ENCODE peak calls at places on chromosomes 2 and 18, in four cellular contexts. E, M, Q and A are unnamed samples.

GRCh38 chr18:8366070-8366469 is 243.2 kb upstream of the RAB12 start:
- ATAC-seq in M (no peak), Q (no peak), E (no peak), A (no peak)

GRCh38 chr2:47083886-47084682 is 71.0 kb downstream of the STPG4 start:
- ATAC-seq in Q (no peak), M (peak), E (no peak), A (peak)

GRCh38 chr2:200968162-200968561 is 4.7 kb upstream of the ORC2 start:
- ATAC-seq in Q (no peak), E (no peak), M (no peak), A (no peak)

GRCh38 chr2:128169497-128169896 is 78.5 kb downstream of the UGGT1 start:
- ATAC-seq in Q (peak), E (no peak), M (no peak), A (no peak)

GRCh38 chr2:200373196-200373595 is 66.7 kb downstream of the SPATS2L start:
- ATAC-seq in E (no peak), Q (no peak), M (no peak), A (no peak)

GRCh38 chr18:47484068-47484467 is 232.6 kb upstream of the SKOR2 start:
- ATAC-seq in E (no peak), M (no peak), Q (no peak), A (no peak)

GRCh38 chr2:67604360-67604759 is 207.2 kb downstream of the ETAA1 start:
- ATAC-seq in M (no peak), Q (no peak), E (no peak), A (no peak)

GRCh38 chr2:189485146-189485545 is 43.9 kb downstream of the WDR75 start:
- ATAC-seq in M (no peak), E (no peak), Q (no peak), A (no peak)

GRCh38 chr2:109247812-109248211 is 118.8 kb downstream of the SH3RF3 start:
- ATAC-seq in E (no peak), M (peak), Q (no peak), A (no peak)

GRCh38 chr2:61045999-61046398 is 19.7 kb upstream of the SANBR start:
- ATAC-seq in E (no peak), Q (no peak), M (no peak), A (peak)

GRCh38 chr2:60972889-60973656 is 44.4 kb upstream of the PEX13 start:
- ATAC-seq in E (no peak), M (peak), Q (peak), A (no peak)

GRCh38 chr2:53445376-53446072 is 322.1 kb upstream of the CHAC2 start:
- ATAC-seq in E (no peak), Q (no peak), M (no peak), A (no peak)

GRCh38 chr2:89851583-89851905 is 1160.1 kb downstream of the RPIA start:
- ATAC-seq in E (no peak), Q (peak), M (no peak), A (no peak)

GRCh38 chr2:18641823-18642222 is 52.5 kb upstream of the NT5C1B start:
- ATAC-seq in E (no peak), Q (no peak), M (no peak), A (no peak)

GRCh38 chr18:30361864-30362540 is 680.5 kb downstream of the DSC3 start:
- ATAC-seq in E (no peak), Q (no peak), M (no peak), A (no peak)

GRCh38 chr2:234881413-234882241 is 70.2 kb upstream of the SH3BP4 start:
- ATAC-seq in M (peak), Q (peak), E (peak), A (peak)

GRCh38 chr2:174121612-174122011 is 126.7 kb downstream of the OLA1 start:
- ATAC-seq in Q (no peak), E (no peak), M (no peak), A (no peak)

GRCh38 chr2:75633620-75634019 is 13.0 kb upstream of the MRPL19 start:
- ATAC-seq in M (no peak), Q (no peak), E (no peak), A (no peak)

GRCh38 chr2:15939556-15939853 is 845 bp upstream of the MYCN start:
- ATAC-seq in M (peak), E (peak), Q (no peak), A (peak)

GRCh38 chr2:237574894-237575868 is 8.8 kb downstream of the PRLH start:
- ATAC-seq in Q (no peak), M (no peak), E (no peak), A (peak)

GRCh38 chr2:203200866-203201265 is 38.0 kb upstream of the CYP20A1 start:
- ATAC-seq in M (no peak), Q (no peak), E (no peak), A (no peak)

GRCh38 chr2:230575640-230576324 is 136.9 kb upstream of the CAB39 start:
- ATAC-seq in Q (peak), M (no peak), E (no peak), A (no peak)

GRCh38 chr18:73980289-73980979 is 167.2 kb downstream of the FBXO15 start:
- ATAC-seq in M (no peak), E (no peak), Q (no peak), A (no peak)